ENCODE peak calls at places on chromosome X, in ten cellular contexts. One of them, this sample, is unnamed.
A peak's percentile ranks its signal among the peaks of the same experiment; 100 is the strongest.

GRCh38 chrX:70476934-70477733 is 32.5 kb downstream of the DLG3 start:
- DNase-seq in upper lobe of right lung: peak; percentile 68
- DNase-seq in CD8-positive, alpha-beta T cell: no peak
- DNase-seq in suprapubic skin: no peak
- DNase-seq in PC-3: peak; percentile 79
- DNase-seq in omental fat pad: no peak
- DNase-seq in GM13976: no peak
- DNase-seq in fibroblast of mammary gland: peak; percentile 78
- DNase-seq in IMR-90: peak; percentile 69
- DNase-seq in OCI-LY7: no peak
- DNase-seq in this sample: no peak

GRCh38 chrX:120797201-120797938 is 78.3 kb downstream of the CT47B1 start:
- DNase-seq in suprapubic skin: no peak
- DNase-seq in fibroblast of mammary gland: peak; percentile 5
- DNase-seq in GM13976: no peak
- DNase-seq in OCI-LY7: no peak
- DNase-seq in CD8-positive, alpha-beta T cell: no peak
- DNase-seq in omental fat pad: no peak
- DNase-seq in PC-3: no peak
- DNase-seq in upper lobe of right lung: no peak
- DNase-seq in IMR-90: no peak
- DNase-seq in this sample: no peak

GRCh38 chrX:10098235-10098819 is 58.4 kb upstream of the CLCN4 start:
- DNase-seq in OCI-LY7: peak; percentile 77
- DNase-seq in PC-3: no peak
- DNase-seq in IMR-90: no peak
- DNase-seq in fibroblast of mammary gland: peak; percentile 8
- DNase-seq in GM13976: peak; percentile 66
- DNase-seq in omental fat pad: no peak
- DNase-seq in suprapubic skin: no peak
- DNase-seq in upper lobe of right lung: no peak
- DNase-seq in CD8-positive, alpha-beta T cell: peak; percentile 29
- DNase-seq in this sample: peak; percentile 57

GRCh38 chrX:44305921-44306320 is 37.6 kb downstream of the EFHC2 start:
- DNase-seq in GM13976: no peak
- DNase-seq in omental fat pad: no peak
- DNase-seq in IMR-90: no peak
- DNase-seq in PC-3: no peak
- DNase-seq in fibroblast of mammary gland: no peak
- DNase-seq in suprapubic skin: no peak
- DNase-seq in OCI-LY7: no peak
- DNase-seq in CD8-positive, alpha-beta T cell: no peak
- DNase-seq in upper lobe of right lung: no peak
- DNase-seq in this sample: no peak

GRCh38 chrX:135345328-135345645 is 36.0 kb downstream of the ETDC start:
- DNase-seq in omental fat pad: no peak
- DNase-seq in upper lobe of right lung: no peak
- DNase-seq in GM13976: no peak
- DNase-seq in suprapubic skin: no peak
- DNase-seq in PC-3: peak; percentile 34
- DNase-seq in IMR-90: peak; percentile 49
- DNase-seq in fibroblast of mammary gland: peak; percentile 80
- DNase-seq in CD8-positive, alpha-beta T cell: no peak
- DNase-seq in OCI-LY7: no peak
- DNase-seq in this sample: no peak

GRCh38 chrX:39984191-39984956 is 113.4 kb downstream of the BCOR start:
- DNase-seq in upper lobe of right lung: no peak
- DNase-seq in fibroblast of mammary gland: peak; percentile 49
- DNase-seq in suprapubic skin: no peak
- DNase-seq in IMR-90: peak; percentile 48
- DNase-seq in CD8-positive, alpha-beta T cell: no peak
- DNase-seq in PC-3: no peak
- DNase-seq in OCI-LY7: no peak
- DNase-seq in GM13976: no peak
- DNase-seq in omental fat pad: no peak
- DNase-seq in this sample: no peak

GRCh38 chrX:95505721-95506120 is 1178.9 kb upstream of the DIAPH2 start:
- DNase-seq in IMR-90: no peak
- DNase-seq in GM13976: no peak
- DNase-seq in OCI-LY7: no peak
- DNase-seq in omental fat pad: no peak
- DNase-seq in PC-3: no peak
- DNase-seq in suprapubic skin: no peak
- DNase-seq in fibroblast of mammary gland: no peak
- DNase-seq in CD8-positive, alpha-beta T cell: no peak
- DNase-seq in upper lobe of right lung: no peak
- DNase-seq in this sample: no peak

GRCh38 chrX:106698693-106699092 is 27.8 kb upstream of the RNF128 start:
- DNase-seq in suprapubic skin: no peak
- DNase-seq in GM13976: no peak
- DNase-seq in omental fat pad: no peak
- DNase-seq in IMR-90: peak; percentile 67
- DNase-seq in OCI-LY7: no peak
- DNase-seq in CD8-positive, alpha-beta T cell: no peak
- DNase-seq in PC-3: no peak
- DNase-seq in fibroblast of mammary gland: peak; percentile 54
- DNase-seq in upper lobe of right lung: no peak
- DNase-seq in this sample: no peak

GRCh38 chrX:137118136-137118535 is 84.3 kb upstream of the GPR101 start:
- DNase-seq in CD8-positive, alpha-beta T cell: no peak
- DNase-seq in OCI-LY7: no peak
- DNase-seq in PC-3: peak; percentile 79
- DNase-seq in omental fat pad: no peak
- DNase-seq in suprapubic skin: no peak
- DNase-seq in IMR-90: no peak
- DNase-seq in GM13976: no peak
- DNase-seq in upper lobe of right lung: no peak
- DNase-seq in fibroblast of mammary gland: no peak
- DNase-seq in this sample: no peak

GRCh38 chrX:45274576-45274975 is 73.9 kb upstream of the DIPK2B start:
- DNase-seq in fibroblast of mammary gland: peak; percentile 15
- DNase-seq in upper lobe of right lung: no peak
- DNase-seq in omental fat pad: no peak
- DNase-seq in CD8-positive, alpha-beta T cell: no peak
- DNase-seq in PC-3: peak; percentile 40
- DNase-seq in OCI-LY7: no peak
- DNase-seq in suprapubic skin: no peak
- DNase-seq in GM13976: no peak
- DNase-seq in IMR-90: peak; percentile 6
- DNase-seq in this sample: no peak

GRCh38 chrX:50100188-50100587 is 100.6 kb downstream of the AKAP4 start:
- DNase-seq in omental fat pad: no peak
- DNase-seq in IMR-90: no peak
- DNase-seq in upper lobe of right lung: no peak
- DNase-seq in fibroblast of mammary gland: peak; percentile 4
- DNase-seq in GM13976: no peak
- DNase-seq in OCI-LY7: peak; percentile 17
- DNase-seq in suprapubic skin: no peak
- DNase-seq in CD8-positive, alpha-beta T cell: no peak
- DNase-seq in PC-3: peak; percentile 45
- DNase-seq in this sample: peak; percentile 4

GRCh38 chrX:7330971-7331746 is 183.2 kb upstream of the PUDP start:
- DNase-seq in fibroblast of mammary gland: peak; percentile 96
- DNase-seq in GM13976: no peak
- DNase-seq in suprapubic skin: no peak
- DNase-seq in PC-3: no peak
- DNase-seq in CD8-positive, alpha-beta T cell: no peak
- DNase-seq in omental fat pad: no peak
- DNase-seq in upper lobe of right lung: no peak
- DNase-seq in OCI-LY7: no peak
- DNase-seq in IMR-90: peak; percentile 85
- DNase-seq in this sample: no peak

DNA sequence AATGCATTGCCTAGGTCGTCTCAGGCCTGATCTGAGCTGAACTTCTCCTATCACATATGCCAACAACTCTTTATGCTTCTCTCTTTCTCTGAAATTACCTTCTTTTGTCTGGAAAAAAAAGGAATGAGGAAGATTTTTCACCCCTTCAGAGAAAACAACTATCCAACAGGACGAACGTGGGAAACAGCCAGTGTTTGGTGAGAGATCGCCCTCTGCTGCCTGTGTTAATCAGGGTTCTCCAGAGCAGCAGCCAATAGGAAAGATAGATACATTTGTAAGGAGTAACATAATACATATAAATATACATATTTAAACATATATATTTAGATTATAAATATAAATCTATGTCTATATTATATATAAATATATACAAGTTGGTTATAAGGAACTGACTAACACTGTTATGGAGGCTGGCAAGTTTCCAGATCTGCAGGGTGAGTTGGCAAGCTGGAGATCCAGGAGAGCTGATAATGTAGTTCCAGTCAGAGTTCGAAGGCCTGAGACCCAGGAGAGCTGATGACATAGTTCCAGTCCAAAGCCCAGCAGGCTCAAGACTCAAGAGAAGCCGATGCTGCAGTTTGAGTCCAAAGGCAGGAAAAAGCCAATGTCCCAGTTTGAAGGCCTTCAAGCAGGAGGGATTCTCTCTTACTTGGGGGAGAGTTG is 13.3 kb downstream of the CETN2 start:
- DNase-seq in fibroblast of mammary gland: peak; percentile 53
- DNase-seq in OCI-LY7: peak; percentile 11
- DNase-seq in GM13976: no peak
- DNase-seq in CD8-positive, alpha-beta T cell: no peak
- DNase-seq in PC-3: peak; percentile 65
- DNase-seq in upper lobe of right lung: no peak
- DNase-seq in omental fat pad: no peak
- DNase-seq in IMR-90: peak; percentile 54
- DNase-seq in suprapubic skin: no peak
- DNase-seq in this sample: no peak
- TF ChIP-seq CTCF in fibroblast of mammary gland: peak; percentile 61
- TF ChIP-seq CTCF in OCI-LY7: peak; percentile 69
- TF ChIP-seq CTCF in GM13976: peak; percentile 26
- TF ChIP-seq CTCF in CD8-positive, alpha-beta T cell: no peak
- TF ChIP-seq CTCF in PC-3: peak; percentile 65
- TF ChIP-seq CTCF in upper lobe of right lung: peak; percentile 32
- TF ChIP-seq CTCF in omental fat pad: no peak
- TF ChIP-seq CTCF in IMR-90: peak; percentile 59
- TF ChIP-seq CTCF in suprapubic skin: no peak
- TF ChIP-seq CTCF in this sample: no peak

DNA sequence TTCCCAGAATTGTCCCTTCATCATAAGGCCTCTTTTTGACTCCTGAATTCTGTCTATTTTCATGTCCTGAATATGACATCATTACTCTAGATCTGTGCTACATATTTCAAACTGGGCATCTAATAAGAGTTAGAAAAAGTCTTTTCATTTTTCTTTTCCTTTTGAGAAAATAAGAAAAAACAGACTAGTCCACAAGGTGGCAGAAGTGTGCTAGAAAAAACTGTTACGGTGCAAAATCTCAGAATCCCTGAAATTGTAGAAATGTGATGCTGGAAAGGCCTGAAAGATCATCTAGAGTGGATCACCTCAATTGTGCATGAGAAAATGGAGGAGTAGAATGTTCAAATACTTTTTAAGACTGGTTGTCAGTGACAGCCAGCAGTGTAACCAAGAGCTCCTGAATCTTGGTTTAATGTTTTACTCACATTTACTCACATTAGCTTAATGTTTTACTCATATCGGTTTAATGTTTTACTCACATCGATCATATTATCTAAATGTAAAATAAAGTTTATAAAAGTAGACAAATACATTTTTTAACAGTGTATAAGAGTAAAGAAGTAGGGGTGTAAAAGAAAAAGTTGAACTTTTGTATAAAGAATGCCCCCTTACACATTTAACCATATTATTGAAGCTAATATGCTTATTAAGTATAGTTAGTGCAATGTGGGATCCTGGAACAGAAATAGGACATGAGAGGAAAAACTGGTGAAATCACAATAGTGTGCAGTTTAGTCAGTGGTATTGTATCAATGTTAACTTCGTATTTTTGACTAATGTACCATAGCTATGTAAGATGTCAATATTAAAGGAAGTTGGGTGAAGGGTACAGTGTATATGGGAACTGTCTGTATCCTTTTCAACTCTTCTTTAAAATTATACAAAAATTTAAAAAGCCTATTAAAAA is 15.2 kb downstream of the ASB11 start:
- DNase-seq in OCI-LY7: peak; percentile 13
- DNase-seq in omental fat pad: no peak
- DNase-seq in GM13976: peak; percentile 23
- DNase-seq in IMR-90: peak; percentile 30
- DNase-seq in suprapubic skin: no peak
- DNase-seq in upper lobe of right lung: no peak
- DNase-seq in PC-3: peak; percentile 58
- DNase-seq in fibroblast of mammary gland: peak; percentile 28
- DNase-seq in CD8-positive, alpha-beta T cell: no peak
- DNase-seq in this sample: peak; percentile 7
- TF ChIP-seq CTCF in OCI-LY7: peak; percentile 75
- TF ChIP-seq CTCF in omental fat pad: no peak
- TF ChIP-seq CTCF in GM13976: no peak
- TF ChIP-seq CTCF in IMR-90: peak; percentile 54
- TF ChIP-seq CTCF in suprapubic skin: peak; percentile 21
- TF ChIP-seq CTCF in upper lobe of right lung: peak; percentile 50
- TF ChIP-seq CTCF in PC-3: peak; percentile 71
- TF ChIP-seq CTCF in fibroblast of mammary gland: peak; percentile 43
- TF ChIP-seq CTCF in CD8-positive, alpha-beta T cell: peak; percentile 46
- TF ChIP-seq CTCF in this sample: no peak

DNA sequence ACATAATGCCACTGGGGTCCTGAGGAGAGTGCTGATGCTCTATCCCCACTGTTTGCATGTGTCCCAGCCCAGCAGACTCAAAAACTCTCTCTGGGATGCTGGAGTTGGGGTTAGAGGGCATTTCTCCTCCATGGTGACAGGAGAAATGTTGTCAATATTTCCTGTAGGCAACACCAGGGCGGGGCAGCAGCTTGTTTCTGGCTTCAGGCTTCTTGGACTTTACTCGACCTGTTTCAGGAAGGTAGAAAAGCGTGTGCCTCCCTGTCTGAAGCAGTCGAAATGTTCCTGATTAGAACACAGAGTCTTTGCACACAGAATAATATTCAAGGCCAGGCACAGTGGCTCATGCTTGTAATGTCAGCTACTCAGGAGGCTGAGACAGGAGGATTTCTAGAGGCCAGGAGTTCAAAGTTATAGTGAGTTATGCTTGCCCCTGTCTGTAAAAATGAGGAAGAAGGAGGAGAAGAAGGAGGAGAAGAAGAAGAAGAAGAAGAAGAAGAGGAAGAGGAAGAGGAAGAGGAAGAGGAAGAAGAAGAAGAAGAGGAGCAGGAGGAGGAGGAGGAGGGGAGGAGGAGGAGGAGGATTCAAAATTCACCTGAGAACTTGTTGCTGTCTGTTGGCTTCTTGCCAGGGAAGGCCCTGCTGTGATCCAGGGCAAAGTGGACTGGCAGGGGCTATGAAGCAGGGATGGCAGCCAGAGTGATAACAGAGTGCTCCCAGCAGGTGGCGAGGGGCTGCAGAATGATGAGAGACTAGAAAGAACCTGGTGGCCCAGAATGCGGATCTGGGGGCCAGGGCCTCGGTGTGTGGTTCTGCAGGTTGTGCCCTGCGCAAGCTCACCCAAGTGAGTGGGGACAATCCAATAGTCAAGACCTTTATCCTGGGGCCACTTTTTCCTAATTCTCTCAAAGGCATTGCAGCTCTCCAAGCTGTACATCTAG is 82.9 kb downstream of the RTL5 start:
- DNase-seq in IMR-90: no peak
- DNase-seq in upper lobe of right lung: no peak
- DNase-seq in CD8-positive, alpha-beta T cell: no peak
- DNase-seq in omental fat pad: no peak
- DNase-seq in PC-3: peak; percentile 10
- DNase-seq in GM13976: peak; percentile 21
- DNase-seq in OCI-LY7: no peak
- DNase-seq in suprapubic skin: no peak
- DNase-seq in fibroblast of mammary gland: no peak
- DNase-seq in this sample: no peak
- TF ChIP-seq CTCF in IMR-90: no peak
- TF ChIP-seq CTCF in upper lobe of right lung: no peak
- TF ChIP-seq CTCF in CD8-positive, alpha-beta T cell: no peak
- TF ChIP-seq CTCF in omental fat pad: no peak
- TF ChIP-seq CTCF in PC-3: peak; percentile 23
- TF ChIP-seq CTCF in GM13976: no peak
- TF ChIP-seq CTCF in OCI-LY7: no peak
- TF ChIP-seq CTCF in suprapubic skin: no peak
- TF ChIP-seq CTCF in fibroblast of mammary gland: no peak
- TF ChIP-seq CTCF in this sample: no peak

GRCh38 chrX:88425739-88426138 is 321.3 kb upstream of the CPXCR1 start:
- DNase-seq in fibroblast of mammary gland: peak; percentile 0
- DNase-seq in suprapubic skin: no peak
- DNase-seq in OCI-LY7: no peak
- DNase-seq in CD8-positive, alpha-beta T cell: no peak
- DNase-seq in IMR-90: no peak
- DNase-seq in PC-3: peak; percentile 53
- DNase-seq in omental fat pad: no peak
- DNase-seq in GM13976: no peak
- DNase-seq in upper lobe of right lung: no peak
- DNase-seq in this sample: no peak
- TF ChIP-seq CTCF in fibroblast of mammary gland: no peak
- TF ChIP-seq CTCF in suprapubic skin: no peak
- TF ChIP-seq CTCF in OCI-LY7: no peak
- TF ChIP-seq CTCF in CD8-positive, alpha-beta T cell: no peak
- TF ChIP-seq CTCF in IMR-90: peak; percentile 17
- TF ChIP-seq CTCF in PC-3: peak; percentile 68
- TF ChIP-seq CTCF in omental fat pad: no peak
- TF ChIP-seq CTCF in GM13976: no peak
- TF ChIP-seq CTCF in upper lobe of right lung: no peak
- TF ChIP-seq CTCF in this sample: no peak